ENCODE peak calls at places on chromosomes 6 and 20, in six cellular contexts. W, C, N, U, I and O are unnamed samples.

GRCh38 chr6:128507337-128508310 is 12.8 kb downstream of the PTPRK start:
- DNase-seq in W (no peak), C (no peak), N (no peak), U (no peak), I (no peak), O (no peak)

GRCh38 chr20:32830437-32830836 is 10.7 kb downstream of the MAPRE1 start:
- DNase-seq in W (no peak), C (no peak), N (no peak), U (no peak), I (no peak), O (no peak)

GRCh38 chr6:56765494-56765893 is 122.8 kb upstream of the DST start:
- DNase-seq in W (no peak), C (no peak), N (no peak), U (no peak), I (no peak), O (no peak)

GRCh38 chr20:48596499-48596898 is 231.3 kb downstream of the PREX1 start:
- DNase-seq in W (peak), C (no peak), N (no peak), U (no peak), I (no peak), O (no peak)

GRCh38 chr20:24951536-24952047 is 2.5 kb downstream of the CST7 start:
- DNase-seq in W (peak), C (no peak), N (no peak), U (no peak), I (no peak), O (no peak)

GRCh38 chr6:168305863-168306262 is 13.7 kb downstream of the DACT2 start:
- DNase-seq in W (no peak), C (no peak), N (no peak), U (no peak), I (no peak), O (no peak)

GRCh38 chr20:63381781-63382431 is 20.8 kb upstream of the CHRNA4 start:
- DNase-seq in W (no peak), C (peak), N (peak), U (peak), I (no peak), O (peak)

GRCh38 chr20:16576219-16576618 is 3.0 kb upstream of the KIF16B start:
- DNase-seq in W (no peak), C (peak), N (no peak), U (no peak), I (peak), O (no peak)

GRCh38 chr6:17212541-17213371 is 68.4 kb upstream of the RBM24 start:
- DNase-seq in W (peak), C (peak), N (peak), U (no peak), I (no peak), O (peak)

GRCh38 chr20:2179233-2179580 is 77.6 kb downstream of the STK35 start:
- DNase-seq in W (no peak), C (no peak), N (no peak), U (no peak), I (no peak), O (no peak)

GRCh38 chr6:11753798-11754197 is 24.8 kb downstream of the ADTRP start:
- DNase-seq in W (no peak), C (no peak), N (no peak), U (no peak), I (no peak), O (no peak)

GRCh38 chr20:43576108-43576507 is 14.6 kb upstream of the IFT52 start:
- DNase-seq in W (no peak), C (no peak), N (no peak), U (no peak), I (no peak), O (no peak)

GRCh38 chr6:107632757-107633156 is 142.8 kb downstream of the SOBP start:
- DNase-seq in W (no peak), C (no peak), N (no peak), U (no peak), I (no peak), O (no peak)

GRCh38 chr20:53077373-53078205 is 105.4 kb downstream of the TSHZ2 start:
- DNase-seq in W (no peak), C (no peak), N (no peak), U (peak), I (no peak), O (no peak)

GRCh38 chr6:25016311-25016710 is 80.6 kb upstream of the RIPOR2 start:
- DNase-seq in W (no peak), C (no peak), N (no peak), U (no peak), I (no peak), O (no peak)

GRCh38 chr6:33508935-33509926 is 54.9 kb downstream of the ZBTB9 start:
- DNase-seq in W (no peak), C (no peak), N (no peak), U (no peak), I (peak), O (peak)

GRCh38 chr20:10190456-10190855 is 28.2 kb upstream of the SNAP25 start:
- DNase-seq in W (no peak), C (no peak), N (no peak), U (no peak), I (no peak), O (no peak)

GRCh38 chr6:157867155-157867559 is 44.1 kb downstream of the SNX9 start:
- DNase-seq in W (no peak), C (no peak), N (no peak), U (peak), I (no peak), O (no peak)

GRCh38 chr6:158567871-158568401 is 8.0 kb downstream of the TMEM181 start:
- DNase-seq in W (no peak), C (no peak), N (no peak), U (peak), I (no peak), O (no peak)

GRCh38 chr6:34304164-34304563 is 55.4 kb upstream of the SMIM29 start:
- DNase-seq in W (no peak), C (no peak), N (no peak), U (no peak), I (no peak), O (no peak)

GRCh38 chr6:52544325-52545022 is 32.4 kb downstream of the TRAM2 start:
- DNase-seq in W (no peak), C (no peak), N (no peak), U (no peak), I (no peak), O (no peak)

GRCh38 chr20:24953204-24953565 is 4.1 kb downstream of the CST7 start:
- DNase-seq in W (no peak), C (no peak), N (no peak), U (no peak), I (no peak), O (no peak)

GRCh38 chr6:10861086-10861485 is 20.8 kb downstream of the GCM2 start:
- DNase-seq in W (no peak), C (no peak), N (no peak), U (no peak), I (no peak), O (no peak)

GRCh38 chr6:282867-283416 is 9.3 kb upstream of the DUSP22 start:
- DNase-seq in W (no peak), C (no peak), N (no peak), U (no peak), I (no peak), O (no peak)

GRCh38 chr6:62338477-62338876 is 52.5 kb upstream of the KHDRBS2 start:
- DNase-seq in W (no peak), C (no peak), N (no peak), U (no peak), I (no peak), O (no peak)

GRCh38 chr6:1103945-1104623 is 207.8 kb upstream of the FOXQ1 start:
- DNase-seq in W (no peak), C (peak), N (no peak), U (no peak), I (no peak), O (no peak)

GRCh38 chr6:4480788-4481725 is 295.1 kb upstream of the CDYL start:
- DNase-seq in W (no peak), C (no peak), N (no peak), U (no peak), I (no peak), O (no peak)

GRCh38 chr6:3414704-3415453 is 42.0 kb downstream of the SLC22A23 start:
- DNase-seq in W (peak), C (no peak), N (no peak), U (peak), I (peak), O (no peak)

GRCh38 chr6:7173843-7174503 is 66.2 kb downstream of the RREB1 start:
- DNase-seq in W (no peak), C (peak), N (no peak), U (no peak), I (no peak), O (peak)

GRCh38 chr6:22512716-22513452 is 56.5 kb upstream of the HDGFL1 start:
- DNase-seq in W (no peak), C (no peak), N (no peak), U (no peak), I (no peak), O (no peak)

GRCh38 chr20:24572862-24573261 is 103.4 kb downstream of the SYNDIG1 start:
- DNase-seq in W (no peak), C (no peak), N (no peak), U (no peak), I (no peak), O (no peak)

GRCh38 chr6:144178323-144178722 is 28.0 kb downstream of the STX11 start:
- DNase-seq in W (no peak), C (no peak), N (no peak), U (no peak), I (no peak), O (no peak)

GRCh38 chr20:20452254-20452676 is 84.4 kb downstream of the INSM1 start:
- DNase-seq in W (no peak), C (peak), N (peak), U (peak), I (peak), O (peak)

GRCh38 chr6:159193923-159194322 is 24.7 kb downstream of the FNDC1 start:
- DNase-seq in W (no peak), C (no peak), N (no peak), U (no peak), I (no peak), O (no peak)

GRCh38 chr20:7926767-7927166 is 13.5 kb downstream of the HAO1 start:
- DNase-seq in W (no peak), C (peak), N (no peak), U (peak), I (no peak), O (no peak)

GRCh38 chr6:30598912-30599624 is 18.0 kb downstream of the PPP1R10 start:
- DNase-seq in W (no peak), C (no peak), N (no peak), U (no peak), I (no peak), O (no peak)

GRCh38 chr20:18628330-18628941 is 40.6 kb downstream of the DTD1 start:
- DNase-seq in W (no peak), C (peak), N (no peak), U (peak), I (no peak), O (peak)

GRCh38 chr6:69162811-69163210 is 527.7 kb downstream of the ADGRB3 start:
- DNase-seq in W (no peak), C (peak), N (no peak), U (no peak), I (no peak), O (no peak)

GRCh38 chr6:69164564-69165252 is 529.6 kb downstream of the ADGRB3 start:
- DNase-seq in W (no peak), C (peak), N (no peak), U (peak), I (no peak), O (no peak)
- TF ChIP-seq CTCF in W (no peak), C (peak), N (peak), U (no peak), I (no peak), O (peak)

DNA sequence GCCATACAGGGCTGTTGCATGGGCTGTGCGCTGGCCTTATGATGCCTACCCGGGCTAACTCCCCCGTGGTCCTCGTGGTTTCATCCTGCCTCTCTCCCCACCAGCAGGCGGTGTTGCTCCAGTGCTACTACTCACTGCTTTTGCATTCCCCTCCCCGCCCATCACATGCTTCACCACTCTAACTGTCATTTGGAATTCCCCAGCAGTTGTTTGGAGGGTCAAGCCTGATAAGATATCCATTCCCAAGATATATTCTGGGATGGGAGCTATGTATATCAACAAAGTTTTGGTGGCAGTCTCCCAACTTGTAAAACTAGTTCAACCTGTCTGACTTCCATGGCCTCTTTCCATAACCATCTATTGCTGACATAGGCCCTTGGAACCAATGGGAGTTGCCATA is 233.2 kb upstream of the SOX4 start:
- DNase-seq in W (no peak), C (no peak), N (no peak), U (no peak), I (no peak), O (no peak)
- TF ChIP-seq CTCF in W (no peak), C (no peak), N (no peak), U (no peak), I (no peak), O (no peak)

DNA sequence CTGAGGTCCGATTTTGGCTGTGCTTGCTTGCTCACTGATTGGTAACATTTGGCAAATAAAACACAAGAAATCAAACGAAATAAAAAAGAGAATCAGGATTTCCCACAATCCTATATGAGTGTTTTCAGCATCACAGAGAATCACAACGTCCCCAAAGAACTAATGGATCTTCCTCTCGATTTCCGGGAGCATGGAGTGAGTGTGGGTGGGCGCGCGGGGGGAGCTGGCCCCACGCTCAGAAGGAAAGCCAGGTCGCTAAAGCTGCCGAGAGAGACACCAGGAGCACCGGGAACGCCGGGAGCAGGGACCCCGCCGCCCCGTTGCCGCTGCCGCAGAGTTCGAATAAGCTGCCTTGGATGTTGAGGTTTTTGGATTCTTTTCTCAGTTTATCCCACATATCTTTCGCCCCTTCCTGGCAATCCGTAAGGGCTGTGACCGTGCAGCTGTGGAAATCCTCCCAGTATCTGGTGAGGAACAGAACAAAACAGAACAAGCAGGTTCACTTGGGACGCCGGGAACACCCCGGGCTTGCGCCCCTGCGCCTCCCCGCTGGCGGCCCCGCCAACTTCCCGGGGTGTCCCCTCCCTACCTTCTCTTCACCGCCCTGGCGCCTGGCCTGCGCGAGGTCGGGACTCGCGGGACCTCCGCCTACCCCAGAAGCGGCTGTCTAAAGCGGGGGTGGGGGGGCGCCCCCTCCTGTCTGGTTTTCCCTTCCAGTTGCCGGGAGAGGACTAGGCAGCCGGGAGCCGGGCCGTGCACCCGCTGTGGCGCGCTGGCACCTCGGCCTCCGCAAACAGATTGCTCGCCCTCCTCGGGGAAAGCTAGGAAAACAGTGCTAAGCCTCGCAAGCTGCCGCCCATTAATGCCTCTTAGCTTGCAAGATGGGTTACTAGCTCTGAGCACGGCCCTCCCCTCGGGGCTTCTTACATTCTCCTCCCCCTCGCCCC is 7.7 kb downstream of the NRN1 start:
- DNase-seq in W (peak), C (peak), N (peak), U (no peak), I (no peak), O (peak)
- TF ChIP-seq CTCF in W (no peak), C (peak), N (no peak), U (no peak), I (peak), O (no peak)

DNA sequence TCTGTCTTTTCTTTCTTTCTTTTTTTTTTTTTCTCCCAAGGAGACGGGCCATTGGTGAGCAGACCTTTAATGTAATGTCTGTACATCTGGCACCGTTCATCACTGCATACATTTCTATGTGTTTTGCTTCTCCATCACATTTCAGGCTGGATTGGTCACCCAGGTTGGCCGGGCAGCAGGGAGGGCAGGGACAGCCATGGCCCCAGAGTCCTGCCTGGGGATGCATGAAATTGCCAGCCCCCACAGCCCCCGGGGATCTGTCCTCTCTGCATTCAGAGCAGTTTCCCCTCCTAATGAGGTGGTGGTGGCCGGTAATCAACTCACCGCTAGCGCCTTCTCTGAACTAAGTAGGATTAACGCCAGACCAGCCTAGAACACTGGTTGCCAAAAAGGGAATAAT is 50.4 kb downstream of the APCDD1L start:
- DNase-seq in W (no peak), C (no peak), N (no peak), U (no peak), I (no peak), O (no peak)
- TF ChIP-seq CTCF in W (no peak), C (no peak), N (no peak), U (no peak), I (no peak), O (no peak)